ENCODE peak calls at places on chromosomes 2 and 18, in ten cellular contexts. I is choroid plexus epithelial cell; M is GM23338; L is naive thymus-derived CD4-positive, alpha-beta T cell; J is smooth muscle cell of the brain vasculature; T is omental fat pad; C is GM04504; G is retina; F is GM03348; O is sciatic nerve. Y is an unnamed sample.

GRCh38 chr18:13915973-13916372 is 637 bp upstream of the MC2R start:
- DNase-seq in I (no peak), M (no peak), L (no peak), J (no peak), T (no peak), C (no peak), G (no peak), F (no peak), O (no peak), Y (no peak)

GRCh38 chr18:808502-808901 is 3.5 kb downstream of the YES1 start:
- DNase-seq in I (no peak), M (no peak), L (no peak), J (no peak), T (no peak), C (no peak), G (no peak), F (no peak), O (no peak), Y (no peak)

GRCh38 chr2:45968946-45969584 is 317.6 kb downstream of the PRKCE start:
- DNase-seq in I (peak), M (no peak), L (no peak), J (no peak), T (no peak), C (no peak), G (peak), F (no peak), O (peak), Y (no peak)

GRCh38 chr2:203673933-203674332 is 32.5 kb upstream of the CD28 start:
- DNase-seq in I (peak), M (no peak), L (no peak), J (no peak), T (no peak), C (peak), G (no peak), F (peak), O (no peak), Y (no peak)

GRCh38 chr2:26340831-26341230 is 5.1 kb upstream of the SELENOI start:
- DNase-seq in I (no peak), M (no peak), L (no peak), J (no peak), T (no peak), C (no peak), G (no peak), F (no peak), O (no peak), Y (no peak)

GRCh38 chr18:58186258-58186948 is 142.4 kb downstream of the NEDD4L start:
- DNase-seq in I (peak), M (no peak), L (no peak), J (peak), T (no peak), C (no peak), G (no peak), F (peak), O (no peak), Y (no peak)

GRCh38 chr18:24726727-24727539 is 266.5 kb downstream of the HRH4 start:
- DNase-seq in I (peak), M (peak), L (peak), J (peak), T (no peak), C (peak), G (peak), F (peak), O (peak), Y (peak)

GRCh38 chr2:19911799-19912509 is 10.2 kb upstream of the TTC32 start:
- DNase-seq in I (peak), M (no peak), L (no peak), J (no peak), T (no peak), C (peak), G (no peak), F (peak), O (no peak), Y (no peak)

GRCh38 chr2:108912629-108912902 is 76.5 kb downstream of the EDAR start:
- DNase-seq in I (no peak), M (no peak), L (no peak), J (no peak), T (no peak), C (no peak), G (no peak), F (no peak), O (no peak), Y (no peak)

GRCh38 chr18:57801379-57802165 is 1.5 kb downstream of the ATP8B1 start:
- DNase-seq in I (peak), M (peak), L (no peak), J (no peak), T (no peak), C (no peak), G (peak), F (peak), O (no peak), Y (peak)

GRCh38 chr2:120939595-120940318 is 204.1 kb downstream of the GLI2 start:
- DNase-seq in I (peak), M (no peak), L (no peak), J (peak), T (no peak), C (no peak), G (no peak), F (peak), O (no peak), Y (no peak)

GRCh38 chr2:102677219-102678215 is 58.2 kb downstream of the SLC9A2 start:
- DNase-seq in I (no peak), M (no peak), L (no peak), J (no peak), T (no peak), C (no peak), G (no peak), F (no peak), O (no peak), Y (no peak)

GRCh38 chr18:13289501-13290205 is 71.1 kb downstream of the LDLRAD4 start:
- DNase-seq in I (no peak), M (no peak), L (no peak), J (no peak), T (no peak), C (peak), G (no peak), F (peak), O (no peak), Y (peak)

GRCh38 chr2:240142256-240142775 is 1.9 kb upstream of the OTOS start:
- DNase-seq in I (no peak), M (no peak), L (no peak), J (no peak), T (no peak), C (no peak), G (no peak), F (no peak), O (no peak), Y (no peak)

GRCh38 chr2:96869824-96870630 is at the start of gene SEMA4C:
- DNase-seq in I (peak), M (peak), L (peak), J (no peak), T (no peak), C (no peak), G (peak), F (peak), O (peak), Y (peak)

GRCh38 chr2:24164416-24164973 is 10.4 kb upstream of the FAM228A start:
- DNase-seq in I (peak), M (peak), L (no peak), J (no peak), T (no peak), C (no peak), G (no peak), F (peak), O (no peak), Y (peak)

GRCh38 chr2:95669441-95669994 is 77.7 kb downstream of the TRIM43 start:
- DNase-seq in I (peak), M (no peak), L (no peak), J (peak), T (no peak), C (no peak), G (no peak), F (no peak), O (no peak), Y (no peak)

GRCh38 chr2:84904717-84905174 is 710 bp upstream of the TMSB10 start:
- DNase-seq in I (peak), M (peak), L (peak), J (no peak), T (no peak), C (no peak), G (peak), F (peak), O (peak), Y (peak)

GRCh38 chr18:8620845-8621244 is 11.6 kb downstream of the RAB12 start:
- DNase-seq in I (no peak), M (no peak), L (no peak), J (no peak), T (no peak), C (no peak), G (no peak), F (no peak), O (no peak), Y (peak)

GRCh38 chr2:43605851-43606250 is 10.0 kb upstream of the THADA start:
- DNase-seq in I (peak), M (peak), L (no peak), J (no peak), T (no peak), C (no peak), G (no peak), F (no peak), O (no peak), Y (no peak)

GRCh38 chr2:184463102-184463865 is 135.0 kb upstream of the ZNF804A start:
- DNase-seq in I (no peak), M (no peak), L (no peak), J (no peak), T (no peak), C (no peak), G (no peak), F (no peak), O (no peak), Y (no peak)

GRCh38 chr2:187658952-187659525 is 104.8 kb upstream of the TFPI start:
- DNase-seq in I (peak), M (peak), L (no peak), J (no peak), T (no peak), C (peak), G (no peak), F (peak), O (no peak), Y (peak)

GRCh38 chr18:62069556-62069955 is 117.3 kb downstream of the PIGN start:
- DNase-seq in I (peak), M (no peak), L (no peak), J (no peak), T (no peak), C (no peak), G (no peak), F (no peak), O (no peak), Y (no peak)

GRCh38 chr2:172148246-172148645 is 45.5 kb upstream of the DLX2 start:
- DNase-seq in I (no peak), M (no peak), L (no peak), J (no peak), T (no peak), C (no peak), G (no peak), F (peak), O (no peak), Y (no peak)

GRCh38 chr2:20143263-20143662 is 81.7 kb downstream of the SDC1 start:
- DNase-seq in I (peak), M (no peak), L (no peak), J (no peak), T (no peak), C (no peak), G (no peak), F (no peak), O (no peak), Y (no peak)

GRCh38 chr18:34709104-34709503 is 994 bp upstream of the DTNA start:
- DNase-seq in I (peak), M (no peak), L (no peak), J (no peak), T (no peak), C (peak), G (no peak), F (peak), O (no peak), Y (no peak)

GRCh38 chr2:168526641-168527040 is 70.6 kb downstream of the CERS6 start:
- DNase-seq in I (peak), M (no peak), L (no peak), J (no peak), T (no peak), C (no peak), G (no peak), F (no peak), O (no peak), Y (no peak)

GRCh38 chr2:240961878-240962277 is 36.5 kb upstream of the SNED1 start:
- DNase-seq in I (no peak), M (no peak), L (no peak), J (no peak), T (no peak), C (no peak), G (peak), F (no peak), O (peak), Y (no peak)

GRCh38 chr2:172082105-172082943 is 3.0 kb upstream of the DLX1 start:
- DNase-seq in I (no peak), M (peak), L (no peak), J (no peak), T (no peak), C (no peak), G (peak), F (peak), O (no peak), Y (peak)

GRCh38 chr2:113872201-113872600 is 17.7 kb upstream of the ACTR3 start:
- DNase-seq in I (no peak), M (no peak), L (no peak), J (no peak), T (no peak), C (no peak), G (no peak), F (peak), O (no peak), Y (no peak)

GRCh38 chr2:83234291-83234690 is 1224.8 kb downstream of the SUCLG1 start:
- DNase-seq in I (no peak), M (no peak), L (no peak), J (no peak), T (no peak), C (no peak), G (peak), F (no peak), O (no peak), Y (no peak)

GRCh38 chr2:45028276-45028675 is 19.0 kb upstream of the SIX2 start:
- DNase-seq in I (peak), M (no peak), L (no peak), J (no peak), T (no peak), C (no peak), G (no peak), F (no peak), O (no peak), Y (no peak)